ENCODE peak calls at places on chromosomes 6 and 20, in eight cellular contexts. One of them, this sample, is unnamed. For H3K36me3, the result is how much of the 10 kb centered on the place peaks cover.

GRCh38 chr20:57582432-57583288 is 21.8 kb downstream of the PCK1 start:
- DNase-seq in mucosa of descending colon: peak
- DNase-seq in sigmoid colon: peak
- DNase-seq in adrenal gland: peak
- DNase-seq in CD8-positive, alpha-beta T cell: no peak
- DNase-seq in uterus: peak
- DNase-seq in fibroblast of lung: peak
- DNase-seq in lower lobe of right lung: no peak
- DNase-seq in this sample: no peak

GRCh38 chr6:130783416-130784107 is 43.6 kb upstream of the SMLR1 start:
- DNase-seq in mucosa of descending colon: no peak
- DNase-seq in sigmoid colon: no peak
- DNase-seq in adrenal gland: no peak
- DNase-seq in CD8-positive, alpha-beta T cell: no peak
- DNase-seq in uterus: no peak
- DNase-seq in fibroblast of lung: peak
- DNase-seq in lower lobe of right lung: no peak
- DNase-seq in this sample: no peak

GRCh38 chr20:1001981-1002681 is at the start of gene RSPO4:
- DNase-seq in mucosa of descending colon: no peak
- DNase-seq in sigmoid colon: peak
- DNase-seq in adrenal gland: no peak
- DNase-seq in CD8-positive, alpha-beta T cell: no peak
- DNase-seq in uterus: no peak
- DNase-seq in fibroblast of lung: no peak
- DNase-seq in lower lobe of right lung: no peak
- DNase-seq in this sample: no peak

GRCh38 chr6:49551126-49551865 is 828 bp downstream of the C6orf141 start:
- DNase-seq in mucosa of descending colon: no peak
- DNase-seq in sigmoid colon: no peak
- DNase-seq in adrenal gland: no peak
- DNase-seq in CD8-positive, alpha-beta T cell: no peak
- DNase-seq in uterus: no peak
- DNase-seq in fibroblast of lung: no peak
- DNase-seq in lower lobe of right lung: no peak
- DNase-seq in this sample: no peak

GRCh38 chr6:89986650-89987074 is 92.4 kb downstream of the GJA10 start:
- DNase-seq in mucosa of descending colon: no peak
- DNase-seq in sigmoid colon: no peak
- DNase-seq in adrenal gland: no peak
- DNase-seq in CD8-positive, alpha-beta T cell: no peak
- DNase-seq in uterus: no peak
- DNase-seq in fibroblast of lung: peak
- DNase-seq in lower lobe of right lung: no peak
- DNase-seq in this sample: no peak

GRCh38 chr6:44531447-44532015 is 144.0 kb downstream of the CDC5L start:
- DNase-seq in mucosa of descending colon: no peak
- DNase-seq in sigmoid colon: no peak
- DNase-seq in adrenal gland: no peak
- DNase-seq in CD8-positive, alpha-beta T cell: no peak
- DNase-seq in uterus: no peak
- DNase-seq in fibroblast of lung: no peak
- DNase-seq in lower lobe of right lung: no peak
- DNase-seq in this sample: no peak

GRCh38 chr20:45647441-45648050 is 16.5 kb upstream of the WFDC9 start:
- DNase-seq in mucosa of descending colon: no peak
- DNase-seq in sigmoid colon: no peak
- DNase-seq in adrenal gland: no peak
- DNase-seq in CD8-positive, alpha-beta T cell: no peak
- DNase-seq in uterus: no peak
- DNase-seq in fibroblast of lung: no peak
- DNase-seq in lower lobe of right lung: no peak
- DNase-seq in this sample: no peak

GRCh38 chr6:158764941-158765340 is 54.2 kb downstream of the EZR start:
- DNase-seq in mucosa of descending colon: no peak
- DNase-seq in sigmoid colon: no peak
- DNase-seq in adrenal gland: no peak
- DNase-seq in CD8-positive, alpha-beta T cell: no peak
- DNase-seq in uterus: no peak
- DNase-seq in fibroblast of lung: no peak
- DNase-seq in lower lobe of right lung: no peak
- DNase-seq in this sample: no peak

GRCh38 chr20:10848810-10849370 is 175.1 kb upstream of the JAG1 start:
- DNase-seq in mucosa of descending colon: no peak
- DNase-seq in sigmoid colon: peak
- DNase-seq in adrenal gland: peak
- DNase-seq in CD8-positive, alpha-beta T cell: no peak
- DNase-seq in uterus: peak
- DNase-seq in fibroblast of lung: peak
- DNase-seq in lower lobe of right lung: no peak
- DNase-seq in this sample: no peak

GRCh38 chr20:37902504-37903313 is at the start of gene VSTM2L:
- DNase-seq in mucosa of descending colon: no peak
- DNase-seq in sigmoid colon: peak
- DNase-seq in adrenal gland: peak
- DNase-seq in CD8-positive, alpha-beta T cell: no peak
- DNase-seq in uterus: peak
- DNase-seq in fibroblast of lung: peak
- DNase-seq in lower lobe of right lung: no peak
- DNase-seq in this sample: no peak

GRCh38 chr6:30615219-30615957 is 1.7 kb downstream of the PPP1R10 start:
- DNase-seq in mucosa of descending colon: no peak
- DNase-seq in sigmoid colon: peak
- DNase-seq in adrenal gland: no peak
- DNase-seq in CD8-positive, alpha-beta T cell: no peak
- DNase-seq in uterus: no peak
- DNase-seq in fibroblast of lung: peak
- DNase-seq in lower lobe of right lung: no peak
- DNase-seq in this sample: peak

GRCh38 chr6:346389-347030 is 45.0 kb upstream of the IRF4 start:
- DNase-seq in mucosa of descending colon: no peak
- DNase-seq in sigmoid colon: peak
- DNase-seq in adrenal gland: peak
- DNase-seq in CD8-positive, alpha-beta T cell: no peak
- DNase-seq in uterus: no peak
- DNase-seq in fibroblast of lung: peak
- DNase-seq in lower lobe of right lung: no peak
- DNase-seq in this sample: no peak

GRCh38 chr6:166615059-166615770 is 11.8 kb downstream of the RPS6KA2 start:
- DNase-seq in mucosa of descending colon: no peak
- DNase-seq in sigmoid colon: no peak
- DNase-seq in adrenal gland: no peak
- DNase-seq in CD8-positive, alpha-beta T cell: no peak
- DNase-seq in uterus: no peak
- DNase-seq in fibroblast of lung: no peak
- DNase-seq in lower lobe of right lung: no peak
- DNase-seq in this sample: no peak

GRCh38 chr6:1406306-1407058 is 17.1 kb downstream of the FOXF2 start:
- DNase-seq in mucosa of descending colon: no peak
- DNase-seq in sigmoid colon: no peak
- DNase-seq in adrenal gland: no peak
- DNase-seq in CD8-positive, alpha-beta T cell: no peak
- DNase-seq in uterus: no peak
- DNase-seq in fibroblast of lung: peak
- DNase-seq in lower lobe of right lung: no peak
- DNase-seq in this sample: no peak

GRCh38 chr20:3847419-3847940 is 846 bp downstream of the MAVS start:
- DNase-seq in mucosa of descending colon: no peak
- DNase-seq in sigmoid colon: no peak
- DNase-seq in adrenal gland: no peak
- DNase-seq in CD8-positive, alpha-beta T cell: no peak
- DNase-seq in uterus: no peak
- DNase-seq in fibroblast of lung: peak
- DNase-seq in lower lobe of right lung: no peak
- DNase-seq in this sample: no peak

GRCh38 chr20:3848565-3848964 is 1.9 kb downstream of the MAVS start:
- DNase-seq in mucosa of descending colon: no peak
- DNase-seq in sigmoid colon: no peak
- DNase-seq in adrenal gland: no peak
- DNase-seq in CD8-positive, alpha-beta T cell: no peak
- DNase-seq in uterus: no peak
- DNase-seq in fibroblast of lung: no peak
- DNase-seq in lower lobe of right lung: no peak
- DNase-seq in this sample: no peak

GRCh38 chr20:3843490-3843889 is 3.1 kb upstream of the MAVS start:
- DNase-seq in mucosa of descending colon: no peak
- DNase-seq in sigmoid colon: no peak
- DNase-seq in adrenal gland: no peak
- DNase-seq in CD8-positive, alpha-beta T cell: no peak
- DNase-seq in uterus: no peak
- DNase-seq in fibroblast of lung: peak
- DNase-seq in lower lobe of right lung: no peak
- DNase-seq in this sample: no peak

GRCh38 chr20:3846378-3846739 is 275 bp upstream of the MAVS start:
- DNase-seq in mucosa of descending colon: no peak
- DNase-seq in sigmoid colon: no peak
- DNase-seq in adrenal gland: no peak
- DNase-seq in CD8-positive, alpha-beta T cell: no peak
- DNase-seq in uterus: peak
- DNase-seq in fibroblast of lung: no peak
- DNase-seq in lower lobe of right lung: no peak
- DNase-seq in this sample: no peak

DNA sequence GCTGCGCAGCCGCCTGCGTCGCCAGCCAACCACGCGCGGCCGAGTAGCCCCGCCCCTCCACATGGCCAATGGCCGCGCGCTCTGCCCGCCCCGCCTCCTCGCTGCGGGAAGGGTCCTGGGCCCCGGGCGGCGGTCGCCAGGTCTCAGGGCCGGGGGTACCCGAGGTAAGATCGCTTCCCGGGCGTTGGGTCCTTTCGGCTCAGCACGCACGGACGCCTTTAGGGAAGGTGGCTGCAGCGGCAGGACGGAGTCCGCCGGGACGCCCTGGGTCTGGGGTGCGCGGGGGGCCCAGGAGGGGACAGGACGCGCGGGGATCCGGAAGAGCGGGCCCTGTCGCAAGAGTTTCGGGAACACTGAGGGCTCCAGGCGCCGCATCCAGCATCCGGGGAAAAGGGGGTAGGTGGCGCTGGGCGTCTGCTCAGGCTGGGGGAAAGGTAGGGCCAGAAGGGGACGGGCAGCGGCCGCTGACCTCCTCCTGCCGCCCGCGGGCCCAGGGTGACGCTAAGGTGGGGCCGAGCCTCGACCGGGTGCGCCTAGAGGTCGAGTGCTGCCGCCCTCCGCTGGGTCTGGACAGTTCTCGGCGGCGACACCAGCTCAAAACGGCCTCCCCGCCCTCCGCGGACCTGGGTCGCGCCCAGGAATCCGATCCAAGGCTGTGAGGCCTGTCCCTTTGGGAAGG is at the start of gene MAVS:
- DNase-seq in mucosa of descending colon: peak
- DNase-seq in sigmoid colon: peak
- DNase-seq in adrenal gland: peak
- DNase-seq in CD8-positive, alpha-beta T cell: peak
- DNase-seq in uterus: peak
- DNase-seq in fibroblast of lung: peak
- DNase-seq in lower lobe of right lung: peak
- DNase-seq in this sample: peak
- TF ChIP-seq CTCF in mucosa of descending colon: no peak
- TF ChIP-seq CTCF in sigmoid colon: no peak
- TF ChIP-seq CTCF in adrenal gland: no peak
- TF ChIP-seq CTCF in CD8-positive, alpha-beta T cell: no peak
- TF ChIP-seq CTCF in uterus: no peak
- TF ChIP-seq CTCF in fibroblast of lung: no peak
- TF ChIP-seq CTCF in lower lobe of right lung: peak
- TF ChIP-seq CTCF in this sample: no peak

DNA sequence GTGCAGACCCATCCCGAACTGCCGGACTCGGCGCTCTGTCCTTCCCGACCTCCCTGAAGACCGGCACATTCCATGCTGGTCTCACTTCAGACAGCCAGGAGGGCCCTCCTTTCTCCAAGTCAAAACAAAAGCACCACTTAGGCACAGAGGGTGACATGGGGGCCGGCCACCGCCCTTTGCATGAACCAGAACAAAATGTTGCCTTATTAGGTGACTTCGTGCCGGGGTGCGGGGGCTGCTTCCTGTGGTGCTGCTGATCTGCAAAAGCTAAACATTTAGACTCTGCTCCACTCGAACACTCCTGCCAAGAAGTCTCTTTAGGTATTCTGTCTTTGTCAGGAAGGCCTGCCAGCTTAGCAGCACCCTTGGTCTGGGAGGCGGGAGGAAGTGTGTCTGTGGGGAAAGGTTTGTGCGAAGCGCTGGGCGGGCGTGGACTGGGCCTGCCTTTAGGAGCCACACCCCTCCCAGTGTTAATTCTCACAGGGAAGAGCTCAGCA is 133.8 kb downstream of the SMOC2 start:
- DNase-seq in mucosa of descending colon: no peak
- DNase-seq in sigmoid colon: peak
- DNase-seq in adrenal gland: peak
- DNase-seq in CD8-positive, alpha-beta T cell: no peak
- DNase-seq in uterus: peak
- DNase-seq in fibroblast of lung: no peak
- DNase-seq in lower lobe of right lung: no peak
- DNase-seq in this sample: peak
- H3K36me3 ChIP-seq in mucosa of descending colon: under half
- H3K36me3 ChIP-seq in sigmoid colon: under half
- H3K36me3 ChIP-seq in adrenal gland: under half
- H3K36me3 ChIP-seq in CD8-positive, alpha-beta T cell: under half
- H3K36me3 ChIP-seq in uterus: under half
- H3K36me3 ChIP-seq in fibroblast of lung: under half
- H3K36me3 ChIP-seq in lower lobe of right lung: under half
- H3K36me3 ChIP-seq in this sample: under half

GRCh38 chr20:61350500-61351250 is 98.6 kb downstream of the CDH4 start:
- DNase-seq in mucosa of descending colon: no peak
- DNase-seq in sigmoid colon: peak
- DNase-seq in adrenal gland: no peak
- DNase-seq in CD8-positive, alpha-beta T cell: no peak
- DNase-seq in uterus: no peak
- DNase-seq in fibroblast of lung: no peak
- DNase-seq in lower lobe of right lung: no peak
- DNase-seq in this sample: no peak
- TF ChIP-seq CTCF in mucosa of descending colon: no peak
- TF ChIP-seq CTCF in sigmoid colon: no peak
- TF ChIP-seq CTCF in adrenal gland: no peak
- TF ChIP-seq CTCF in CD8-positive, alpha-beta T cell: no peak
- TF ChIP-seq CTCF in uterus: no peak
- TF ChIP-seq CTCF in fibroblast of lung: no peak
- TF ChIP-seq CTCF in lower lobe of right lung: no peak
- TF ChIP-seq CTCF in this sample: no peak

DNA sequence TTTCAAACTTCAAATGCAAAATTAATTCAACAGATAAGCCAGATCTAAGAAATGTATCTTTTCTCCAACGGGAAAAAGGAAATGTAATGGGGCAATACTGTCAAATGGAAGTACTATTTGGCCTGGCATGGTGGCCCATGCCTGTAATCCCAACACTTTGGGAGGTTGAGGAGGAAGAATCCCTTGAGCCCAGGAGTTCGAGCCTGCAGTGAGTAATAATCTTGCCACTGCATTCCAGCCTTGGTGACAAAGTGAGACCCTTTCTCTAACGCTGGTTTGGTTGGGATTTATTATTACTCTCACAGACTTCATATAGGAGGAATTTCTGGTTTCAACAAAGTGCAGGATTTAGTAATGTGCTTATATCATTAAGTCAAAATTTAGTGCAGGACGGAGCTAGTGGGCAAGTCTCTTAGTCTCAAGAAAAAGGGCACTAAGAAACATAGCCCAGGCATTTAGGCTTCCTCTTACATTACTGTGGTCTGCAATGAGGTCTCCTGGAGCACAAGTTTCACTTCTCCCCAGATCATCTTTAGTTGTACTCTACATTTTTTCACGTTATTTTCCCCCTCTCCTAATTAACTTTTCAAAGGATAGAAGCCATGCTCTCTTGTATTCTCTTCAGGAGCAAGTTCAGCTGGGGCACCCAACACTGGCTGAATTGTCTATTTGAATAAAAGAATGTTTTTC is 23.1 kb downstream of the TRIM27 start:
- DNase-seq in mucosa of descending colon: no peak
- DNase-seq in sigmoid colon: no peak
- DNase-seq in adrenal gland: no peak
- DNase-seq in CD8-positive, alpha-beta T cell: no peak
- DNase-seq in uterus: no peak
- DNase-seq in fibroblast of lung: no peak
- DNase-seq in lower lobe of right lung: no peak
- DNase-seq in this sample: no peak
- H3K36me3 ChIP-seq in mucosa of descending colon: under half
- H3K36me3 ChIP-seq in sigmoid colon: under half
- H3K36me3 ChIP-seq in adrenal gland: half or more
- H3K36me3 ChIP-seq in CD8-positive, alpha-beta T cell: under half
- H3K36me3 ChIP-seq in uterus: under half
- H3K36me3 ChIP-seq in fibroblast of lung: under half
- H3K36me3 ChIP-seq in lower lobe of right lung: half or more
- H3K36me3 ChIP-seq in this sample: under half